ENCODE peak calls at places on chromosomes 12 and 14, in four cellular contexts. D, O, J and K are unnamed samples.
A peak's percentile ranks its signal among the peaks of the same experiment; 100 is the strongest.

GRCh38 chr12:126667340-126667739 is 1599.6 kb upstream of the TMEM132C start:
- DNase-seq in D (no peak), O (no peak), J (no peak), K (no peak)

GRCh38 chr12:77163068-77163810 is 97.9 kb upstream of the E2F7 start:
- DNase-seq in D (no peak), O (no peak), J (no peak), K (no peak)

GRCh38 chr12:94183702-94184379 is 35.5 kb downstream of the PLXNC1 start:
- DNase-seq in D (no peak), O (no peak), J (no peak), K (no peak)

GRCh38 chr12:11576104-11576503 is 73.4 kb upstream of the ETV6 start:
- DNase-seq in D (no peak), O (no peak), J (no peak), K (peak; percentile 26)

GRCh38 chr12:54526800-54527630 is 22.4 kb upstream of the PDE1B start:
- DNase-seq in D (peak; percentile 25), O (peak; percentile 39), J (peak; percentile 15), K (peak; percentile 40)

GRCh38 chr12:75720807-75721206 is 209.4 kb upstream of the KRR1 start:
- DNase-seq in D (no peak), O (peak; percentile 55), J (no peak), K (no peak)

GRCh38 chr14:102795060-102795925 is 18.0 kb downstream of the TRAF3 start:
- DNase-seq in D (peak; percentile 70), O (peak; percentile 66), J (no peak), K (peak; percentile 75)

GRCh38 chr12:130870442-130871285 is 1.2 kb upstream of the RAN start:
- DNase-seq in D (peak; percentile 60), O (peak; percentile 58), J (peak; percentile 64), K (peak; percentile 40)

GRCh38 chr12:6065872-6066217 is 58.6 kb downstream of the VWF start:
- DNase-seq in D (no peak), O (no peak), J (no peak), K (no peak)

GRCh38 chr12:31931796-31932715 is 27.2 kb upstream of the RESF1 start:
- DNase-seq in D (no peak), O (no peak), J (no peak), K (no peak)

GRCh38 chr12:31928246-31929139 is 30.7 kb upstream of the RESF1 start:
- DNase-seq in D (peak; percentile 10), O (no peak), J (no peak), K (peak; percentile 11)

GRCh38 chr12:31929140-31929526 is 30.1 kb upstream of the RESF1 start:
- DNase-seq in D (no peak), O (no peak), J (no peak), K (no peak)
- H3K4me3 ChIP-seq in D (no peak overlapping the region), O (no peak overlapping the region), J (no peak overlapping the region), K (no peak overlapping the region)

GRCh38 chr14:23339506-23340268 is 13.0 kb downstream of the SLC22A17 start:
- DNase-seq in D (no peak), O (no peak), J (no peak), K (no peak)
- H3K9me3 ChIP-seq in D (no peaks in the 10 kb centered on the region), O (no peaks in the 10 kb centered on the region), J (no peaks in the 10 kb centered on the region), K (no peaks in the 10 kb centered on the region)

GRCh38 chr14:37434867-37435266 is 160.2 kb downstream of the FOXA1 start:
- DNase-seq in D (no peak), O (no peak), J (no peak), K (no peak)
- TF ChIP-seq POLR2AphosphoS5 in D (no peak), O (no peak), J (no peak), K (no peak)

DNA sequence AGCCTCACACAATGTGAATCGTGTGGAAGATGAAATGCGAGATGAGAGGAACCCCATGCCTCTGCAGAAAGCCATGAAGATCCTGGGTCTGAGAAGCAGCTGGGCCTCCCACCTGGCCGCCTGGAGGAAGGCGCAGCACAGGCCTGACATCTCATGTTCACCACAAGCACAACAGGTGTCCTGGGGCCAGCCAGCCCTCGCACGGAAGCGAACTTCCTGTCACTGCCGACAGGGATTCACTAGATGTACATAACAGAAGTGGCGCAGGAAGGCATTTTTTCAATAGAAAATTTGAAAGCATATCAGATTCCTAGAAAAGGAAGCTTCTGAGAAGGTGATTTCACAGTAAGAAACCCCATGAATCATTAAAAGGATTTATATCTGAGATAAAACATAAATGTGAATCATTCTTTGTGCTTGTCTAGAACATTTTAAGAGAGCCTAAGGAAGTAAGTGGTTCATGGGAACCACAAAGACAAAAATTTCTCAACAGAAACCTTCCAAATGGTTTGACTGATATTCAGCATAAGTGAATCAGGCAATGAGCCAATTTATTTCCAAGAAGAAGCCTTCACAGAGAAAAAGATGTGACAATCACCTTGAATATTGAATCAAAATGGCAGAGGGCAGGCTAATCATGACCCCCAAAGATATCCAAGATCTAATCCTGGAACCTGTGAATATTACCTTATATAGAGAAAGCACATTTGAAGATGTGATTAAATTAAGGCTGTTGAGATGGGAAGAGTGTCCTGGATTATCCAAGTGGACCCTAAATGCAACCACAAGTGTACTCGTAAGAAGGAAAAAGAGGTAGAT is 311.9 kb downstream of the DUSP6 start:
- DNase-seq in D (peak; percentile 61), O (peak; percentile 33), J (no peak), K (no peak)
- H3K4me3 ChIP-seq in D (no peak overlapping the region), O (no peak overlapping the region), J (no peak overlapping the region), K (no peak overlapping the region)

GRCh38 chr14:26775765-26776577 is 178.1 kb upstream of the NOVA1 start:
- DNase-seq in D (no peak), O (no peak), J (peak; percentile 61), K (peak; percentile 58)

DNA sequence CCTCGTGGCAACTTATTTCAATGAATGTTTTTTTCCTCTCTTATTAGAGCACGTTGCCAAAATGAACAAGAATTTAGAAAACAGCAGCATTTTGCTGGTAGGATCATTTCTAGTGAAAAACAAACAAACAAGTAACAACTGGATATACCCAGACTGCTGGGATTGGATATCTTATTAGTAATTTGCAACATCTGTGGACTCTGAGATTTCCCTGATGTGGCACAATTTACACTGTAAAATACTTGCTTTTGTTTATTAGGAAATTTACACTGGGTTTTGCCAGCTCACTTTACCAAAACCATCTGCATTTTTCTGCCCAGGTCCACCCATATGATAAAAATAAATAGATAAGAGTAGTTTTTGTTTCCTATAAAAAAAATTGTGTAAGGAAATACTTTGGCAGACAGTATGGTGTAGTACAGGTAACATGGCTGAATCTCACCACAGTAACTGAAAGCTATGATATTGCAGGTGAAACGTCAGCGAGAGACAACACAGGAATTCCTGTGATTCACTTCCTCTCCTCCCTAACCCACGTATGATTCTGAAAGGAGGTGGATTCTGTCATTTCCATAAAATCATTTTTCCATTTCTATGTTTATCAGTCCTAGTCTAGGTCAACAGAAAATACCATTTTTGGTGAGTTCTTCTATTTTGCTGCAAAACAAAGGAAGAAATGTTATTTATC is 176.2 kb upstream of the NOVA1 start:
- DNase-seq in D (no peak), O (no peak), J (no peak), K (peak; percentile 45)
- H3K9me3 ChIP-seq in D (no peaks in the 10 kb centered on the region), O (no peaks in the 10 kb centered on the region), J (no peaks in the 10 kb centered on the region), K (no peaks in the 10 kb centered on the region)

GRCh38 chr14:35401853-35402252 is 2.7 kb downstream of the NFKBIA start:
- DNase-seq in D (no peak), O (no peak), J (no peak), K (peak; percentile 71)

GRCh38 chr14:35403085-35403396 is 1.5 kb downstream of the NFKBIA start:
- DNase-seq in D (peak; percentile 46), O (no peak), J (no peak), K (peak; percentile 31)

GRCh38 chr14:35401422-35401729 is 3.2 kb downstream of the NFKBIA start:
- DNase-seq in D (no peak), O (no peak), J (no peak), K (no peak)

GRCh38 chr14:35403397-35404245 is 928 bp downstream of the NFKBIA start:
- DNase-seq in D (peak; percentile 98), O (peak; percentile 99), J (no peak), K (peak; percentile 93)

GRCh38 chr14:35402323-35403084 is 2.0 kb downstream of the NFKBIA start:
- DNase-seq in D (peak; percentile 48), O (no peak), J (no peak), K (peak; percentile 38)
- TF ChIP-seq POLR2AphosphoS5 in D (peak; percentile 26), O (no peak), J (no peak), K (no peak)

GRCh38 chr14:50025776-50026175 is 90.6 kb downstream of the VCPKMT start:
- DNase-seq in D (no peak), O (no peak), J (no peak), K (no peak)
- H3K4me3 ChIP-seq in D (no peak overlapping the region), O (no peak overlapping the region), J (no peak overlapping the region), K (no peak overlapping the region)

DNA sequence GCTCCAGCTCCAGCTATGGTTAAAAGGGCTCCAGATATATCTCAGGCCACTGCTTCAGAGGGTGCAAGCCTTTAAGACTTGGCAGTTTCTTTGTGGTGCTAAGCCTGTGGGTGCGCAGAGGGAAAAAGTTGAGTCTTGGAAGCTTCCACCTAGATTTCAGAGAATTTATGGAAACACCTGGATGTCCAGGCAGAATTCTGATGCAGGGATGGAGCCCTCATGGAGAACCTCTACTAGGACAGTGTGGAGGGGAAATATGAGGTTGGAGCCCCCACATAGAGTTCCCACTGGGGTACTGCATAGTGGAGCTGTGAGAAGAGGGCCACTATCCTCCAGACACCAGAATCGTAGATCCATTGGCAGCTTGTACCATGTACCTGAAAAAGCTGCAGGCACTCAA is 69.9 kb downstream of the SDR9C7 start:
- DNase-seq in D (no peak), O (no peak), J (no peak), K (no peak)
- H3K9me3 ChIP-seq in D (peaks cover 36% of the 10 kb centered on the region), O (peaks cover 38% of the 10 kb centered on the region), J (peaks cover 33% of the 10 kb centered on the region), K (no peaks in the 10 kb centered on the region)